ENCODE peak calls at places on chromosomes 3 and 15, in five cellular contexts. X is tibial nerve, W is AG04450, U is caudate nucleus, Y is esophagus squamous epithelium. I is an unnamed sample.

GRCh38 chr3:163490119-163490518 is 1588.2 kb downstream of the SI start:
- DNase-seq in X (no peak), W (no peak), U (no peak), Y (no peak), I (no peak)

GRCh38 chr15:27746556-27746955 is 352.6 kb downstream of the OCA2 start:
- DNase-seq in X (no peak), W (no peak), U (no peak), Y (no peak), I (no peak)

GRCh38 chr3:164233951-164234350 is 844.3 kb downstream of the SI start:
- DNase-seq in X (no peak), W (no peak), U (no peak), Y (no peak), I (no peak)

GRCh38 chr3:42043116-42043796 is 47.9 kb upstream of the TRAK1 start:
- DNase-seq in X (no peak), W (no peak), U (no peak), Y (no peak), I (no peak)

GRCh38 chr15:58222698-58223097 is 84.5 kb downstream of the AQP9 start:
- DNase-seq in X (no peak), W (no peak), U (no peak), Y (no peak), I (no peak)

GRCh38 chr3:105526349-105527111 is 159.8 kb downstream of the ALCAM start:
- DNase-seq in X (no peak), W (no peak), U (no peak), Y (no peak), I (no peak)

GRCh38 chr3:161559177-161559998 is 62.8 kb downstream of the OTOL1 start:
- DNase-seq in X (no peak), W (no peak), U (no peak), Y (no peak), I (no peak)

GRCh38 chr3:116263842-116264545 is 181.3 kb downstream of the LSAMP start:
- DNase-seq in X (no peak), W (no peak), U (no peak), Y (no peak), I (no peak)

GRCh38 chr3:110550511-110550910 is 521.1 kb upstream of the NECTIN3 start:
- DNase-seq in X (no peak), W (no peak), U (no peak), Y (no peak), I (no peak)

DNA sequence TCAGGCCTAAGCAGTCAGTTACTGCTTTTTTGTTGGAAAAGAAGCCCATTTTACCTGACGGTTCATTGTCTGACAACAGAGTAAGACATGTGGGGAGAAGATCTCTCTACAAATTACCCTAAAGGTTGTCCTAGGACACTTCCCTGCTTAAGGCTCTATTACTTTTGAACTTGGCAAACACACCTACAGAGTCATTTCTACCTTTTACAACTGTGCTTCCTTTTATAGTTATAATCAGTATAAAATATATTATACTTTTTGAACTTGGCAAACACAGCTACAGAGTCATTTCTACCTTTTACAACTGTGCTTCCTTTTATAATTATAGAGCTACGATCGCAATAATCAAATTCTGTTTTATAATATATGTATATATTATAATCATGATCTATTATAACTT is 215.0 kb downstream of the TPRG1 start:
- DNase-seq in X (no peak), W (no peak), U (no peak), Y (no peak), I (no peak)
- H3K27ac ChIP-seq in X (no peak), W (no peak), U (no peak), Y (no peak), I (no peak)

DNA sequence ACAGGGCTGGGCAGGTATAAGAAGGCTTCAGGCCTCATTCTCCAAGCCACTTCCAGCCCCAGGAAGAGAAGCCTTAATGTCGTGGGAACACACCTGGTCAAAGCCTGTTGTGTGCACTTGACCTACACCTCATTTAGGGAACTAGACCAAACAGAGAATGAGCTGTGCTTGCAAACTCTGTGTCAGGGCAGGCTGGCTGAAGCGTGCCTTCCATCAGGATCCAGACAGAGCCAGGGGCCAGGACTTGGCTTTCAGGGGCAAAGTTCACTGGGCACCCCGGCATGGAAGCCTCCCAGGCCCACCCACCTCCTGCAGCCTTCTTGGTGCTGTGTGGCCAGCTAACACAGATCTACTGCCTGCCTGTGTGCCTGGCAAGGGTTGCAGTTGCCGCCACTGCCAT is 11.5 kb downstream of the RBPMS2 start:
- DNase-seq in X (no peak), W (no peak), U (no peak), Y (no peak), I (no peak)
- H3K27ac ChIP-seq in X (no peak), W (no peak), U (no peak), Y (no peak), I (no peak)

GRCh38 chr15:92840149-92840548 is 60.0 kb upstream of the CHD2 start:
- DNase-seq in X (no peak), W (no peak), U (no peak), Y (no peak), I (peak)
- H3K27ac ChIP-seq in X (no peak), W (no peak), U (no peak), Y (no peak), I (peak)

DNA sequence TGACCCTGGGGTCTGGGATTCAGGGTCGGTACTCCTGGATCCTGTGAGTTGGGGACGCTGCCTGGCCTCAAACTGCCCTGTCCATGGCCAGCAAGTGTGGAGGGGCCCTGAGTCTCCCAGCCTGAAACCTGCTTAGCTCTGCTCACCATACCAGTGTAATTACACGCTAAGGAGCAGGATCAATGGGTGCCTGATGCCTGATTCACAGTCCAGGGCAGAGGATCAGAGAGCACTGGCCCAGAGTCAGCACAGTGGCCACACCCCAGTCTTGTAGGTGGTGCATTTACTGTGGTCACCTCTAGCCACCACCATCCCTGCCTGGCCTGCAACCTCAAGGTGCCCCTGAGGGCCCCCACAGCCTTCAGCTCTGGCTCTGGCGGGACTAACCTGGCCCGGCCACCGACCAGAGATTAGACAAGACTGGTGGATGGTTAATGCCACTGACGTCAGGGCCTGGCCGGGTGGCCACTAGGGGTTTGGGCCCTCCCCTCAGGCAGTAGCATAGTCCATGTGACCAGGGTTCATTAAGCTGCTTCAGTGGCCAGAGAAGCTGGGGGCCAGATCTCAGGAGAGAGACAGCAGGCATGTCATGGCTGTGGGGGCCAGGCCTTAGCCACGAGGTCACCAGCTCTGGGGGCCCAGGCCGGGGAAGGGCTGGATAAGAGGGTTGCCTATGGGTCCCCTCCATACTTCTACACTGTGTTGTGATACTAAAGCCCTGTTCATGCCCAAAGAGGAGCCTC is 3.3 kb upstream of the SLC38A3 start:
- DNase-seq in X (no peak), W (no peak), U (no peak), Y (no peak), I (no peak)
- H3K27ac ChIP-seq in X (no peak), W (no peak), U (no peak), Y (no peak), I (no peak)

GRCh38 chr15:68365140-68365745 is 66.7 kb downstream of the ITGA11 start:
- DNase-seq in X (no peak), W (no peak), U (no peak), Y (no peak), I (no peak)
- H3K27ac ChIP-seq in X (peak), W (no peak), U (no peak), Y (no peak), I (no peak)

GRCh38 chr3:58035512-58035867 is 27.3 kb downstream of the FLNB start:
- DNase-seq in X (no peak), W (no peak), U (no peak), Y (no peak), I (no peak)
- H3K27ac ChIP-seq in X (peak), W (no peak), U (no peak), Y (no peak), I (peak)

GRCh38 chr3:197675568-197675860 is 61.2 kb downstream of the RUBCN start:
- DNase-seq in X (no peak), W (no peak), U (no peak), Y (no peak), I (no peak)
- H3K27ac ChIP-seq in X (no peak), W (no peak), U (no peak), Y (no peak), I (no peak)

DNA sequence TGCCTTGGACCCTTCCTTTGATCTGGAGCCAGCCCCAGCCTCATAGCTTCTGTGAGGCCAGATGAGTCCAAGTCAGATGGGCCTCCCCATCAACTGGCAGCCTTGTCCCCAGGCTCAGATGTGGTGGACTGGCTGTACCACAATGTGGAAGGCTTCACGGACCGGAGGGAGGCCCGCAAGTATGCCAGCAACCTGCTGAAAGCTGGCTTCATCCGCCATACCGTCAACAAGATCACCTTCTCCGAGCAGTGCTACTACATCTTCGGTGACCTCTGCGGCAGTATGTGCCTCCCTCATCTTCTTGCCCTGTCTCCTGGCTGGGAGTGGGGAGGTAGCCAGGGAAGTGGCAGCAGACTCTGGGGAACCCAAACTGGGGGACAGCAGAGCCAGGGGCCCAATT is 6.9 kb upstream of the AP2M1 start:
- DNase-seq in X (no peak), W (no peak), U (no peak), Y (no peak), I (no peak)
- H3K27ac ChIP-seq in X (no peak), W (peak), U (no peak), Y (no peak), I (no peak)